ENCODE peak calls at places on chromosome 17, in six cellular contexts. M, U, Y, G, P and B are unnamed samples.

GRCh38 chr17:36017799-36018198 is at the start of gene CCL23:
- DNase-seq in M (no peak), U (no peak), Y (no peak), G (no peak), P (no peak), B (no peak)

GRCh38 chr17:73952498-73953205 is 250.8 kb upstream of the RPL38 start:
- DNase-seq in M (peak), U (peak), Y (no peak), G (peak), P (peak), B (peak)

GRCh38 chr17:545156-545555 is 169.5 kb downstream of the VPS53 start:
- DNase-seq in M (no peak), U (no peak), Y (no peak), G (no peak), P (peak), B (no peak)

GRCh38 chr17:62629556-62630364 is 2.3 kb downstream of the MRC2 start:
- DNase-seq in M (no peak), U (no peak), Y (peak), G (no peak), P (peak), B (no peak)

GRCh38 chr17:34370997-34371395 is 8.0 kb upstream of the CCL1 start:
- DNase-seq in M (no peak), U (no peak), Y (no peak), G (no peak), P (no peak), B (no peak)

GRCh38 chr17:83006515-83007455 is 72.6 kb upstream of the METRNL start:
- DNase-seq in M (no peak), U (no peak), Y (no peak), G (no peak), P (no peak), B (no peak)

GRCh38 chr17:8041249-8041928 is 2.5 kb downstream of the ALOX15B start:
- DNase-seq in M (peak), U (no peak), Y (peak), G (peak), P (peak), B (no peak)

GRCh38 chr17:79176792-79177601 is 102.4 kb downstream of the ENGASE start:
- DNase-seq in M (peak), U (no peak), Y (no peak), G (no peak), P (no peak), B (no peak)

GRCh38 chr17:82881900-82882714 is 42.3 kb upstream of the ZNF750 start:
- DNase-seq in M (peak), U (no peak), Y (no peak), G (peak), P (no peak), B (no peak)

GRCh38 chr17:69744512-69745098 is 330.1 kb downstream of the MAP2K6 start:
- DNase-seq in M (no peak), U (no peak), Y (no peak), G (no peak), P (no peak), B (no peak)

DNA sequence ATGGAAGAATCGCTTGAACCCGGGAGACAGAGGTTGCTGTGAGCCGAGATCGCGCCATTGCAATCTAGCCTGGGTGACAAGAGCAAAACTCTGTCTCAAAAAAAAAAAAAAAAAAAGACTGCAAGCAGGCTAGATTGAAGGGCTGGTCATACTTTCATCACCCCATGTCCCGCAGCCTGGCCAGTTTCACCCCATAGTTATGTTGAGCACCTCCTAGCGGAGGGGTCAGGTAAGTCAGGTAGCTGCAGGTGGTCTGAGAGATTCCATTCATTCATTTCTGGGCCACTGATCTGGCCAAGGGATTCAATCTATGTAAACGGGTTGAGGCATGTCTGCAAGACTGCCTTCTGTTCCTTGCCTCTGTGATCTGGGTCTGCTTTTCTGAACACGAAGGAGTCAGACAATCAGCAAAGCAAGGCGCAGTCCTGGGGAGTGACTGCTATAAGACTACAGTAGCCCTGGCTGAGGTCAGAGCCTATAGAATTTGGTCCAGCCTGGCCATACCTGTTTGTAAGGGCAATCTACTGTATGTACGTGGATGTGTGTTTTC is 23.6 kb upstream of the BPTF start:
- DNase-seq in M (peak), U (no peak), Y (no peak), G (no peak), P (peak), B (no peak)
- TF ChIP-seq CTCF in M (peak), U (no peak), Y (peak), G (no peak), P (peak), B (no peak)

GRCh38 chr17:39218906-39219305 is 6.8 kb downstream of the STAC2 start:
- DNase-seq in M (no peak), U (no peak), Y (no peak), G (no peak), P (no peak), B (no peak)

GRCh38 chr17:39219647-39220154 is 6.0 kb downstream of the STAC2 start:
- DNase-seq in M (no peak), U (no peak), Y (no peak), G (no peak), P (no peak), B (no peak)

GRCh38 chr17:39213852-39214251 is 11.9 kb downstream of the STAC2 start:
- DNase-seq in M (no peak), U (no peak), Y (no peak), G (no peak), P (no peak), B (no peak)

GRCh38 chr17:39221572-39221971 is 4.2 kb downstream of the STAC2 start:
- DNase-seq in M (no peak), U (no peak), Y (no peak), G (no peak), P (no peak), B (no peak)

DNA sequence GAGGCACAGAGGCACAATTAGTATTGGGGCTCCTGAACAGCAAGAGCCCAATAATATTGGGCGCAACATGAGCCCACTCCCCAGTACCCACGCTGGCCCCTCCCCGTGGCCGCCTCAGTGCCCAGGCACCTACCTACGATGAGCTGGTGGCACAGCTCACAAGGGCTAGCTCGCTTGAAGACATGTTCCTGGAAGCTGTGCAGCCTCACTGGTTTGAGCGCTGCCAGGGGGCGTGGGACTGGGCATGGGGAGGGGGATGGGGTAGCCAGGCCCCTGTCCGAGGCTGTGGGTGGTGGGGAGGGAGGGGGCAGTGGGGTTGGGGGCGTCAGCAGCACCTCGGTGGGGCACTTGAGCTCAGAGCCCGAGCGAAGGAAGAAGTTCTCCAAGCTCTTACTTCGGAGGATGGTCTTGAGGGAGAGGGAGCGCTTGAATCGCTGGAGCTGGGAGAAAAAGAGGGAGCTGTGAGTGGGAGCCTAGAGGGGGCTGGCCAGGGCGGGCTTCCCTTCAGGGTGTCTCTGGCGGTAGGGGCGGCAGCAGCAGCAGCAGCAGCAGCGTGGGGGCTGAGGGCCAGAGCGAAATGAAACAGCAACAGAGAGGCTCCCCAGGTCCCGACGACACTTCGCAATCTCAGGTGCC is 7.9 kb downstream of the STAC2 start:
- DNase-seq in M (no peak), U (no peak), Y (no peak), G (no peak), P (no peak), B (no peak)
- TF ChIP-seq CTCF in M (no peak), U (no peak), Y (no peak), G (no peak), P (no peak), B (no peak)

DNA sequence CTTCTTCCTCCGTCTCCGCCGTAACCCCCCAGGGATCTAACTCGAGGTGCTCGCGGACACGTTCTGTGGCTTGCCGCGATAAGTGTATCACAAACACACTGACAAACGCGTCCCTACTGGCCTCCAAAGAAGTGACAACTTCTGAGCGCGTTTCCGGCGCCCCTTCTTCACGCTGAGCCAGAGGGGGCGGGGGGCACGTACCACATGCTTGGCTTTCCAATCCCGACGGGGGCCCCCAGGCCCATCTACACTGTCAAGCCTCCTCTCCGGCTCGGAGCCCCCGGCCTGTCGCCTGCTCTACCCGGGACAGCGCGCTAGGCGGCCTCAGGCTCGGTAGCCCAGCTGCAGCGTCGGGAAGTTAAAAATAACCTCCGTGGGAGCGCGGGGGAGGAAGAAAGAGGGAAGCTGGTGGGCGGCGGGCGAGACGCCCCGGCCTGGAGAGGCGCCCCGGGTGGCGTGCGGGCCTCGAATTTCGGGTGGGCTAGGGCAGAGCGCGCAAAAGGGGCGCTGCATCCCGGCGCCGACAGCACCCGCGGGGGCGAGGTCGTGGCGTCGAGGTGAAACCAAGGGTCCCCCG is 676 bp upstream of the SPHK1 start:
- DNase-seq in M (peak), U (peak), Y (peak), G (peak), P (peak), B (peak)
- TF ChIP-seq CTCF in M (peak), U (peak), Y (peak), G (peak), P (no peak), B (no peak)

GRCh38 chr17:76538941-76539340 is 903 bp upstream of the PRCD start:
- DNase-seq in M (no peak), U (no peak), Y (no peak), G (no peak), P (no peak), B (no peak)

GRCh38 chr17:76539631-76540271 is at the start of gene PRCD:
- DNase-seq in M (peak), U (no peak), Y (no peak), G (no peak), P (peak), B (no peak)

GRCh38 chr17:76541739-76542450 is 2.1 kb downstream of the PRCD start:
- DNase-seq in M (peak), U (no peak), Y (no peak), G (no peak), P (no peak), B (no peak)

GRCh38 chr17:76542566-76542971 is 2.7 kb downstream of the PRCD start:
- DNase-seq in M (no peak), U (no peak), Y (no peak), G (no peak), P (peak), B (no peak)

GRCh38 chr17:76540381-76541300 is 797 bp downstream of the PRCD start:
- DNase-seq in M (peak), U (peak), Y (peak), G (peak), P (peak), B (no peak)
- TF ChIP-seq CTCF in M (no peak), U (peak), Y (peak), G (peak), P (no peak), B (no peak)

GRCh38 chr17:42322382-42323267 is 34.3 kb downstream of the STAT5A start:
- DNase-seq in M (peak), U (peak), Y (peak), G (peak), P (peak), B (peak)
- TF ChIP-seq CTCF in M (peak), U (peak), Y (peak), G (peak), P (peak), B (peak)

GRCh38 chr17:14882131-14882530 is 383.0 kb downstream of the PMP22 start:
- DNase-seq in M (no peak), U (no peak), Y (no peak), G (no peak), P (no peak), B (no peak)

GRCh38 chr17:14886200-14886739 is 378.9 kb downstream of the PMP22 start:
- DNase-seq in M (peak), U (no peak), Y (peak), G (peak), P (peak), B (no peak)
- TF ChIP-seq CTCF in M (peak), U (no peak), Y (peak), G (peak), P (peak), B (no peak)

GRCh38 chr17:27559506-27559931 is 71.5 kb upstream of the LGALS9 start:
- DNase-seq in M (no peak), U (no peak), Y (peak), G (peak), P (no peak), B (no peak)
- TF ChIP-seq CTCF in M (no peak), U (no peak), Y (peak), G (peak), P (no peak), B (no peak)

GRCh38 chr17:75896360-75897075 is at the start of gene TRIM65:
- DNase-seq in M (peak), U (peak), Y (peak), G (peak), P (peak), B (peak)
- TF ChIP-seq CTCF in M (peak), U (no peak), Y (no peak), G (no peak), P (no peak), B (peak)

DNA sequence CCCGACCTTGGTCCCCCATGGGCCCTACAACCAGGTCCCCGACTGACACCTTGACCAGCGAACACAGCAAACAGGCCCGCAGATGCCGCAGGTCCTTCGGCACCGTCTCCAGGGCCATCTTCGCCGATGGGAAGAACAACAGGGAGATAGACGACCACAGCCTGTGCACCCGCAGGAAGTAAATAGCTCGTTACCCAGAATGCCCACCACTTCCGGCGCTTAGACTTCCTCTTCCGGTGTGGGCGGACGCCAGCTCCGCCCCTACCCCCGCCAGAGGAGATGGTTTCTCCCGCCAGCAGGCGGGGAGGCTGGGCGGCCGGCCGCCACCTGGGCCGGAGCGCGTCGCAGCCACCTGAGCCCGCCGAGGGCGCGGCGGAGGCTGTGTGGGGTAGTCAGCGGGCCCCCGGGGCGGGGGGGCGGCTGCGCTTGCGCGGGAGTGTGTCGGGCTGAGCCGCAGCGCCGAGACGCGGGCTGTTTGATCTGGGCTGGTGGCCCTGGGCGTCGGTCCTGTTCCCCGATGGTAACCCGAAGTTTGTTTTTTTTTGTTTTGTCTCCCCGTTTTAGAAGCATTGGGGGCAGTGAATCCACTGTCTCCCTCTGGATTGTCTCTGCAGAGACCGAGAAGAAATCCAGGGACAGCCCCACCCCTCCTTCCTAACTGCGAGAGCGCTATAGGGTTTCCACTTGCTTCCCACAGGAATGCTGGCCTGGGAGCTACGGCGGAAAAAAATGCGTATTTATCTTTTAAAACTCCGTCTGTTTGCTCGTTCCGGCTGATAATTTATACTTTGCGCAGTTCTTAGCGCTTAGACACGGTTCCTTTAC is at the start of gene SUPT4H1:
- DNase-seq in M (peak), U (peak), Y (peak), G (peak), P (peak), B (peak)
- TF ChIP-seq CTCF in M (no peak), U (no peak), Y (no peak), G (no peak), P (no peak), B (no peak)